ENCODE peak calls at places on chromosome 19, in ten cellular contexts. C is activated CD4-positive, CD25-positive, alpha-beta regulatory T cell; Q is NCI-H2029 treated with DMSO at 0.1 percent for 48 hours; V is endothelial cell; E is adrenal gland; P is bronchial epithelial cell; X is mucosa of descending colon; K is posterior cingulate gyrus; B is AG10803; W is GM10248. R is an unnamed sample.

GRCh38 chr19:31205887-31206518 is 143.2 kb downstream of the TSHZ3 start:
- DNase-seq in C (no peak), Q (no peak), V (no peak), E (no peak), P (no peak), X (no peak), K (no peak), B (no peak), W (no peak), R (no peak)

GRCh38 chr19:15508035-15508710 is at the start of gene CYP4F22:
- DNase-seq in C (no peak), Q (no peak), V (no peak), E (no peak), P (no peak), X (no peak), K (no peak), B (no peak), W (no peak), R (no peak)

GRCh38 chr19:46704379-46705076 is 12.4 kb downstream of the PRKD2 start:
- DNase-seq in C (peak), Q (no peak), V (peak), E (peak), P (peak), X (peak), K (peak), B (peak), W (peak), R (peak)

GRCh38 chr19:57830071-57830602 is at the start of gene ZNF587B:
- DNase-seq in C (no peak), Q (peak), V (peak), E (peak), P (peak), X (peak), K (peak), B (no peak), W (no peak), R (no peak)

GRCh38 chr19:56594783-56595547 is at the start of gene ZNF71:
- DNase-seq in C (peak), Q (peak), V (peak), E (peak), P (peak), X (peak), K (peak), B (peak), W (peak), R (peak)

GRCh38 chr19:42461700-42462324 is 19.1 kb upstream of the CXCL17 start:
- DNase-seq in C (no peak), Q (no peak), V (no peak), E (no peak), P (no peak), X (no peak), K (peak), B (no peak), W (no peak), R (no peak)

GRCh38 chr19:8085606-8086464 is 33.3 kb downstream of the CCL25 start:
- DNase-seq in C (no peak), Q (peak), V (no peak), E (no peak), P (no peak), X (peak), K (no peak), B (no peak), W (no peak), R (no peak)

GRCh38 chr19:8426283-8426682 is 13.2 kb downstream of the MARCHF2 start:
- DNase-seq in C (no peak), Q (no peak), V (no peak), E (no peak), P (no peak), X (no peak), K (no peak), B (no peak), W (no peak), R (no peak)

GRCh38 chr19:58305932-58306323 is 751 bp downstream of the ERVK3-1 start:
- DNase-seq in C (no peak), Q (no peak), V (no peak), E (no peak), P (no peak), X (peak), K (no peak), B (no peak), W (peak), R (no peak)

GRCh38 chr19:47650695-47651094 is 41.8 kb downstream of the BICRA start:
- DNase-seq in C (no peak), Q (no peak), V (no peak), E (no peak), P (no peak), X (no peak), K (no peak), B (no peak), W (no peak), R (no peak)